ENCODE peak calls at places on chromosomes 16 and 17, in four cellular contexts. One of them, this sample, is unnamed.

GRCh38 chr17:17648762-17649161 is 32.5 kb upstream of the RAI1 start:
- DNase-seq in HT-29: no peak
- DNase-seq in cardiac muscle cell: peak
- DNase-seq in SK-N-MC: no peak
- DNase-seq in this sample: no peak

GRCh38 chr17:82019905-82020873 is 2.5 kb downstream of the CENPX start:
- DNase-seq in SK-N-MC: no peak
- DNase-seq in cardiac muscle cell: peak
- DNase-seq in HT-29: peak
- DNase-seq in this sample: no peak

GRCh38 chr17:28018439-28019070 is 23.9 kb upstream of the NLK start:
- DNase-seq in HT-29: no peak
- DNase-seq in cardiac muscle cell: peak
- DNase-seq in SK-N-MC: no peak
- DNase-seq in this sample: no peak

GRCh38 chr17:151886-152859 is 14.8 kb downstream of the SCGB1C2 start:
- DNase-seq in HT-29: no peak
- DNase-seq in cardiac muscle cell: no peak
- DNase-seq in SK-N-MC: no peak
- DNase-seq in this sample: no peak

GRCh38 chr16:16121185-16121727 is 102.0 kb downstream of the ABCC6 start:
- DNase-seq in cardiac muscle cell: no peak
- DNase-seq in HT-29: no peak
- DNase-seq in SK-N-MC: no peak
- DNase-seq in this sample: no peak

GRCh38 chr16:56192971-56193936 is 2.0 kb downstream of the GNAO1 start:
- DNase-seq in cardiac muscle cell: no peak
- DNase-seq in SK-N-MC: no peak
- DNase-seq in HT-29: no peak
- DNase-seq in this sample: no peak

GRCh38 chr16:70750893-70751467 is 50.0 kb downstream of the VAC14 start:
- DNase-seq in SK-N-MC: no peak
- DNase-seq in HT-29: peak
- DNase-seq in cardiac muscle cell: peak
- DNase-seq in this sample: no peak

GRCh38 chr16:29811896-29812665 is at the start of gene PRRT2:
- DNase-seq in cardiac muscle cell: peak
- DNase-seq in SK-N-MC: no peak
- DNase-seq in HT-29: no peak
- DNase-seq in this sample: peak

GRCh38 chr16:85717393-85718152 is 28.8 kb upstream of the GINS2 start:
- DNase-seq in SK-N-MC: no peak
- DNase-seq in cardiac muscle cell: peak
- DNase-seq in HT-29: peak
- DNase-seq in this sample: peak

GRCh38 chr16:89007371-89008249 is 30.6 kb upstream of the CBFA2T3 start:
- DNase-seq in cardiac muscle cell: no peak
- DNase-seq in HT-29: no peak
- DNase-seq in SK-N-MC: no peak
- DNase-seq in this sample: no peak

GRCh38 chr17:44911133-44912001 is 3.9 kb downstream of the GFAP start:
- DNase-seq in SK-N-MC: no peak
- DNase-seq in HT-29: peak
- DNase-seq in cardiac muscle cell: peak
- DNase-seq in this sample: no peak

GRCh38 chr17:81402530-81402941 is 7.3 kb downstream of the BAHCC1 start:
- DNase-seq in SK-N-MC: no peak
- DNase-seq in cardiac muscle cell: no peak
- DNase-seq in HT-29: no peak
- DNase-seq in this sample: no peak

GRCh38 chr17:74759243-74759801 is 10.9 kb downstream of the NHERF1 start:
- DNase-seq in cardiac muscle cell: no peak
- DNase-seq in HT-29: peak
- DNase-seq in SK-N-MC: no peak
- DNase-seq in this sample: no peak

GRCh38 chr17:63601439-63602371 is 1.0 kb downstream of the TACO1 start:
- DNase-seq in SK-N-MC: no peak
- DNase-seq in cardiac muscle cell: peak
- DNase-seq in HT-29: peak
- DNase-seq in this sample: no peak

GRCh38 chr17:44147812-44148211 is 6.1 kb downstream of the HROB start:
- DNase-seq in HT-29: no peak
- DNase-seq in cardiac muscle cell: no peak
- DNase-seq in SK-N-MC: no peak
- DNase-seq in this sample: no peak

GRCh38 chr17:80913928-80914821 is 77.5 kb upstream of the CHMP6 start:
- DNase-seq in cardiac muscle cell: no peak
- DNase-seq in HT-29: no peak
- DNase-seq in SK-N-MC: no peak
- DNase-seq in this sample: no peak

GRCh38 chr17:35088911-35089845 is 25.7 kb upstream of the RFFL start:
- DNase-seq in SK-N-MC: no peak
- DNase-seq in HT-29: peak
- DNase-seq in cardiac muscle cell: peak
- DNase-seq in this sample: peak

GRCh38 chr17:41797377-41797776 is 10.9 kb upstream of the JUP start:
- DNase-seq in SK-N-MC: no peak
- DNase-seq in cardiac muscle cell: no peak
- DNase-seq in HT-29: no peak
- DNase-seq in this sample: no peak

GRCh38 chr17:68290268-68290954 is 516 bp downstream of the SLC16A6 start:
- DNase-seq in cardiac muscle cell: no peak
- DNase-seq in SK-N-MC: no peak
- DNase-seq in HT-29: peak
- DNase-seq in this sample: no peak

GRCh38 chr16:87953308-87954208 is 2.3 kb downstream of the BANP start:
- DNase-seq in SK-N-MC: no peak
- DNase-seq in HT-29: no peak
- DNase-seq in cardiac muscle cell: no peak
- DNase-seq in this sample: no peak

GRCh38 chr17:73363788-73364522 is 52.2 kb upstream of the CDC42EP4 start:
- DNase-seq in cardiac muscle cell: no peak
- DNase-seq in SK-N-MC: no peak
- DNase-seq in HT-29: no peak
- DNase-seq in this sample: no peak

GRCh38 chr16:3458852-3459361 is 15.4 kb downstream of the NAA60 start:
- DNase-seq in SK-N-MC: no peak
- DNase-seq in HT-29: peak
- DNase-seq in cardiac muscle cell: no peak
- DNase-seq in this sample: peak

GRCh38 chr16:11128211-11129123 is 127.5 kb downstream of the SOCS1 start:
- DNase-seq in SK-N-MC: peak
- DNase-seq in cardiac muscle cell: peak
- DNase-seq in HT-29: no peak
- DNase-seq in this sample: no peak

GRCh38 chr17:17180141-17180603 is 26.0 kb downstream of the PLD6 start:
- DNase-seq in HT-29: no peak
- DNase-seq in SK-N-MC: no peak
- DNase-seq in cardiac muscle cell: no peak
- DNase-seq in this sample: no peak

GRCh38 chr16:5024632-5025031 is 9.1 kb downstream of the NAGPA start:
- DNase-seq in SK-N-MC: no peak
- DNase-seq in cardiac muscle cell: no peak
- DNase-seq in HT-29: peak
- DNase-seq in this sample: peak

GRCh38 chr17:73266796-73267195 is 5.1 kb upstream of the CPSF4L start:
- DNase-seq in cardiac muscle cell: no peak
- DNase-seq in SK-N-MC: no peak
- DNase-seq in HT-29: no peak
- DNase-seq in this sample: no peak

GRCh38 chr16:51881731-51882130 is 665.2 kb downstream of the TOX3 start:
- DNase-seq in HT-29: no peak
- DNase-seq in cardiac muscle cell: peak
- DNase-seq in SK-N-MC: no peak
- DNase-seq in this sample: no peak

GRCh38 chr17:57881143-57881542 is 31.3 kb upstream of the MRPS23 start:
- DNase-seq in SK-N-MC: no peak
- DNase-seq in cardiac muscle cell: peak
- DNase-seq in HT-29: no peak
- DNase-seq in this sample: no peak

GRCh38 chr17:39563476-39563875 is 44.2 kb downstream of the NEUROD2 start:
- DNase-seq in cardiac muscle cell: peak
- DNase-seq in HT-29: no peak
- DNase-seq in SK-N-MC: no peak
- DNase-seq in this sample: peak

GRCh38 chr17:74325743-74326379 is at the start of gene KIF19:
- DNase-seq in HT-29: no peak
- DNase-seq in SK-N-MC: no peak
- DNase-seq in cardiac muscle cell: peak
- DNase-seq in this sample: peak

GRCh38 chr17:32757963-32758362 is 119.0 kb downstream of the MYO1D start:
- DNase-seq in HT-29: no peak
- DNase-seq in cardiac muscle cell: no peak
- DNase-seq in SK-N-MC: no peak
- DNase-seq in this sample: no peak

GRCh38 chr17:27623578-27623977 is 7.4 kb upstream of the LGALS9 start:
- DNase-seq in SK-N-MC: no peak
- DNase-seq in HT-29: no peak
- DNase-seq in cardiac muscle cell: no peak
- DNase-seq in this sample: no peak

GRCh38 chr17:45440161-45440859 is 7.6 kb upstream of the ARHGAP27 start:
- DNase-seq in HT-29: peak
- DNase-seq in SK-N-MC: no peak
- DNase-seq in cardiac muscle cell: peak
- DNase-seq in this sample: no peak

GRCh38 chr17:36756695-36757094 is 155.3 kb downstream of the MRM1 start:
- DNase-seq in SK-N-MC: no peak
- DNase-seq in cardiac muscle cell: no peak
- DNase-seq in HT-29: no peak
- DNase-seq in this sample: no peak

GRCh38 chr16:2592786-2593185 is 55.0 kb downstream of the PDPK1 start:
- DNase-seq in SK-N-MC: no peak
- DNase-seq in cardiac muscle cell: no peak
- DNase-seq in HT-29: no peak
- DNase-seq in this sample: no peak

GRCh38 chr17:17443173-17443572 is 33.6 kb upstream of the MED9 start:
- DNase-seq in HT-29: no peak
- DNase-seq in SK-N-MC: no peak
- DNase-seq in cardiac muscle cell: no peak
- DNase-seq in this sample: no peak

GRCh38 chr16:14449790-14450463 is 180.1 kb downstream of the PARN start:
- DNase-seq in cardiac muscle cell: peak
- DNase-seq in HT-29: no peak
- DNase-seq in SK-N-MC: no peak
- DNase-seq in this sample: no peak

GRCh38 chr17:863880-864279 is 81.7 kb downstream of the MRM3 start:
- DNase-seq in HT-29: no peak
- DNase-seq in cardiac muscle cell: no peak
- DNase-seq in SK-N-MC: no peak
- DNase-seq in this sample: no peak

GRCh38 chr17:55157165-55157564 is 107.6 kb upstream of the HLF start:
- DNase-seq in SK-N-MC: no peak
- DNase-seq in HT-29: no peak
- DNase-seq in cardiac muscle cell: peak
- DNase-seq in this sample: no peak